ENCODE peak calls at places on chromosomes 16 and 17, in nine cellular contexts. T is A172; I is immature natural killer cell; E is non-pigmented ciliary epithelial cell; K is GM23338; Y is activated CD4-positive, alpha-beta T cell treated with anti-CD3 and anti-CD28 coated beads for 4 hours; N is lower leg skin; J is MV-4-11; P is keratinocyte. X is an unnamed sample.

GRCh38 chr17:38509772-38510423 is 81.6 kb downstream of the ARHGAP23 start:
- DNase-seq in T (no peak), I (no peak), E (no peak), K (peak; percentile 75), Y (no peak), N (no peak), J (no peak), P (no peak), X (no peak)

GRCh38 chr17:39393732-39394131 is 7.7 kb downstream of the FBXL20 start:
- DNase-seq in T (no peak), I (no peak), E (no peak), K (no peak), Y (no peak), N (no peak), J (no peak), P (no peak), X (no peak)

GRCh38 chr17:58202859-58203258 is 10.3 kb downstream of the EPX start:
- DNase-seq in T (no peak), I (no peak), E (no peak), K (no peak), Y (no peak), N (no peak), J (no peak), P (no peak), X (no peak)

GRCh38 chr16:79805621-79806020 is 205.1 kb upstream of the MAF start:
- DNase-seq in T (no peak), I (no peak), E (peak; percentile 19), K (peak; percentile 16), Y (no peak), N (no peak), J (no peak), P (no peak), X (no peak)

GRCh38 chr17:36544049-36544319 is 735 bp upstream of the GGNBP2 start:
- DNase-seq in T (no peak), I (no peak), E (no peak), K (peak; percentile 52), Y (no peak), N (no peak), J (peak; percentile 67), P (no peak), X (peak; percentile 68)

GRCh38 chr17:42050360-42051012 is at the start of gene C17orf113:
- DNase-seq in T (no peak), I (peak; percentile 28), E (no peak), K (peak; percentile 81), Y (peak; percentile 30), N (peak; percentile 90), J (peak; percentile 16), P (no peak), X (peak; percentile 78)

GRCh38 chr17:58995247-58995940 is 111.3 kb downstream of the TRIM37 start:
- DNase-seq in T (no peak), I (no peak), E (no peak), K (no peak), Y (no peak), N (no peak), J (no peak), P (no peak), X (no peak)

GRCh38 chr17:3207367-3207766 is at the start of gene OR1A1:
- DNase-seq in T (no peak), I (no peak), E (no peak), K (no peak), Y (no peak), N (no peak), J (no peak), P (no peak), X (peak; percentile 8)

GRCh38 chr16:50635505-50636392 is 45.4 kb downstream of the SNX20 start:
- DNase-seq in T (no peak), I (no peak), E (no peak), K (peak; percentile 60), Y (no peak), N (no peak), J (peak; percentile 43), P (no peak), X (peak; percentile 94)

GRCh38 chr16:17101646-17102045 is 369.1 kb downstream of the XYLT1 start:
- DNase-seq in T (no peak), I (no peak), E (no peak), K (peak; percentile 78), Y (no peak), N (no peak), J (no peak), P (peak; percentile 17), X (peak; percentile 58)

GRCh38 chr17:66420961-66421371 is 118.6 kb downstream of the PRKCA start:
- DNase-seq in T (no peak), I (no peak), E (no peak), K (no peak), Y (no peak), N (no peak), J (peak; percentile 59), P (no peak), X (no peak)

GRCh38 chr17:35312790-35313711 is 60.4 kb downstream of the SLFN11 start:
- DNase-seq in T (peak; percentile 44), I (peak; percentile 92), E (peak; percentile 27), K (peak; percentile 85), Y (peak; percentile 65), N (peak; percentile 88), J (peak; percentile 71), P (peak; percentile 15), X (peak; percentile 65)

GRCh38 chr16:64253525-64253924 is 868.3 kb downstream of the CDH11 start:
- DNase-seq in T (no peak), I (no peak), E (no peak), K (no peak), Y (no peak), N (no peak), J (no peak), P (no peak), X (no peak)

X was measured in NCI-H82.